ENCODE peak calls at places on chromosomes 6 and 20, in nine cellular contexts. One of them, this sample, is unnamed. For H3K36me3 and H3K9me3, the result is how much of the 10 kb centered on the place peaks cover.

GRCh38 chr6:6736753-6737654 is 148.5 kb downstream of the LY86 start:
- DNase-seq in naive thymus-derived CD4-positive, alpha-beta T cell: no peak
- DNase-seq in testis: peak
- DNase-seq in CD8-positive, alpha-beta memory T cell: no peak
- DNase-seq in heart right ventricle: peak
- DNase-seq in pancreas: no peak
- DNase-seq in SK-N-MC: no peak
- DNase-seq in hepatocyte: peak
- DNase-seq in CD8-positive, alpha-beta T cell: no peak
- DNase-seq in this sample: no peak

GRCh38 chr6:152716322-152716721 is 18.6 kb downstream of the MYCT1 start:
- DNase-seq in naive thymus-derived CD4-positive, alpha-beta T cell: no peak
- DNase-seq in testis: no peak
- DNase-seq in CD8-positive, alpha-beta memory T cell: no peak
- DNase-seq in heart right ventricle: no peak
- DNase-seq in pancreas: no peak
- DNase-seq in SK-N-MC: no peak
- DNase-seq in hepatocyte: no peak
- DNase-seq in CD8-positive, alpha-beta T cell: no peak
- DNase-seq in this sample: no peak

GRCh38 chr20:36401336-36401735 is 95.2 kb downstream of the DLGAP4 start:
- DNase-seq in naive thymus-derived CD4-positive, alpha-beta T cell: no peak
- DNase-seq in testis: no peak
- DNase-seq in CD8-positive, alpha-beta memory T cell: no peak
- DNase-seq in heart right ventricle: no peak
- DNase-seq in pancreas: no peak
- DNase-seq in SK-N-MC: no peak
- DNase-seq in hepatocyte: no peak
- DNase-seq in CD8-positive, alpha-beta T cell: no peak
- DNase-seq in this sample: no peak

GRCh38 chr6:129989396-129989795 is 29.0 kb upstream of the L3MBTL3 start:
- DNase-seq in naive thymus-derived CD4-positive, alpha-beta T cell: no peak
- DNase-seq in testis: no peak
- DNase-seq in CD8-positive, alpha-beta memory T cell: no peak
- DNase-seq in heart right ventricle: no peak
- DNase-seq in pancreas: no peak
- DNase-seq in SK-N-MC: no peak
- DNase-seq in hepatocyte: no peak
- DNase-seq in CD8-positive, alpha-beta T cell: no peak
- DNase-seq in this sample: no peak

GRCh38 chr20:57677323-57677982 is 32.4 kb downstream of the PMEPA1 start:
- DNase-seq in naive thymus-derived CD4-positive, alpha-beta T cell: no peak
- DNase-seq in testis: no peak
- DNase-seq in CD8-positive, alpha-beta memory T cell: no peak
- DNase-seq in heart right ventricle: no peak
- DNase-seq in pancreas: no peak
- DNase-seq in SK-N-MC: no peak
- DNase-seq in hepatocyte: no peak
- DNase-seq in CD8-positive, alpha-beta T cell: no peak
- DNase-seq in this sample: no peak

GRCh38 chr6:112215901-112216300 is 38.5 kb downstream of the LAMA4 start:
- DNase-seq in naive thymus-derived CD4-positive, alpha-beta T cell: no peak
- DNase-seq in testis: no peak
- DNase-seq in CD8-positive, alpha-beta memory T cell: no peak
- DNase-seq in heart right ventricle: no peak
- DNase-seq in pancreas: no peak
- DNase-seq in SK-N-MC: no peak
- DNase-seq in hepatocyte: no peak
- DNase-seq in CD8-positive, alpha-beta T cell: no peak
- DNase-seq in this sample: no peak

GRCh38 chr6:105178110-105178509 is 1.7 kb downstream of the POPDC3 start:
- DNase-seq in naive thymus-derived CD4-positive, alpha-beta T cell: no peak
- DNase-seq in testis: no peak
- DNase-seq in CD8-positive, alpha-beta memory T cell: no peak
- DNase-seq in heart right ventricle: no peak
- DNase-seq in pancreas: no peak
- DNase-seq in SK-N-MC: no peak
- DNase-seq in hepatocyte: no peak
- DNase-seq in CD8-positive, alpha-beta T cell: no peak
- DNase-seq in this sample: no peak

GRCh38 chr20:25077610-25078169 is 4.3 kb downstream of the VSX1 start:
- DNase-seq in naive thymus-derived CD4-positive, alpha-beta T cell: no peak
- DNase-seq in testis: peak
- DNase-seq in CD8-positive, alpha-beta memory T cell: no peak
- DNase-seq in heart right ventricle: no peak
- DNase-seq in pancreas: no peak
- DNase-seq in SK-N-MC: no peak
- DNase-seq in hepatocyte: no peak
- DNase-seq in CD8-positive, alpha-beta T cell: no peak
- DNase-seq in this sample: no peak

GRCh38 chr20:57006411-57007170 is 259.9 kb downstream of the BMP7 start:
- DNase-seq in naive thymus-derived CD4-positive, alpha-beta T cell: no peak
- DNase-seq in testis: no peak
- DNase-seq in CD8-positive, alpha-beta memory T cell: no peak
- DNase-seq in heart right ventricle: no peak
- DNase-seq in pancreas: no peak
- DNase-seq in SK-N-MC: no peak
- DNase-seq in hepatocyte: no peak
- DNase-seq in CD8-positive, alpha-beta T cell: no peak
- DNase-seq in this sample: no peak

GRCh38 chr6:86500035-86500434 is 437.3 kb upstream of the HTR1E start:
- DNase-seq in naive thymus-derived CD4-positive, alpha-beta T cell: no peak
- DNase-seq in testis: no peak
- DNase-seq in CD8-positive, alpha-beta memory T cell: no peak
- DNase-seq in heart right ventricle: no peak
- DNase-seq in pancreas: no peak
- DNase-seq in SK-N-MC: no peak
- DNase-seq in hepatocyte: peak
- DNase-seq in CD8-positive, alpha-beta T cell: no peak
- DNase-seq in this sample: no peak
- H3K36me3 ChIP-seq in naive thymus-derived CD4-positive, alpha-beta T cell: under half
- H3K36me3 ChIP-seq in testis: under half
- H3K36me3 ChIP-seq in CD8-positive, alpha-beta memory T cell: under half
- H3K36me3 ChIP-seq in heart right ventricle: under half
- H3K36me3 ChIP-seq in pancreas: under half
- H3K36me3 ChIP-seq in SK-N-MC: under half
- H3K36me3 ChIP-seq in hepatocyte: under half
- H3K36me3 ChIP-seq in CD8-positive, alpha-beta T cell: under half
- H3K36me3 ChIP-seq in this sample: under half

GRCh38 chr6:160221423-160221822 is 37.2 kb downstream of the SLC22A2 start:
- DNase-seq in naive thymus-derived CD4-positive, alpha-beta T cell: no peak
- DNase-seq in testis: no peak
- DNase-seq in CD8-positive, alpha-beta memory T cell: no peak
- DNase-seq in heart right ventricle: no peak
- DNase-seq in pancreas: no peak
- DNase-seq in SK-N-MC: no peak
- DNase-seq in hepatocyte: peak
- DNase-seq in CD8-positive, alpha-beta T cell: no peak
- DNase-seq in this sample: no peak
- H3K4me3 ChIP-seq in naive thymus-derived CD4-positive, alpha-beta T cell: no peak
- H3K4me3 ChIP-seq in testis: no peak
- H3K4me3 ChIP-seq in CD8-positive, alpha-beta memory T cell: no peak
- H3K4me3 ChIP-seq in heart right ventricle: no peak
- H3K4me3 ChIP-seq in pancreas: no peak
- H3K4me3 ChIP-seq in SK-N-MC: no peak
- H3K4me3 ChIP-seq in hepatocyte: no peak
- H3K4me3 ChIP-seq in CD8-positive, alpha-beta T cell: no peak
- H3K4me3 ChIP-seq in this sample: no peak

DNA sequence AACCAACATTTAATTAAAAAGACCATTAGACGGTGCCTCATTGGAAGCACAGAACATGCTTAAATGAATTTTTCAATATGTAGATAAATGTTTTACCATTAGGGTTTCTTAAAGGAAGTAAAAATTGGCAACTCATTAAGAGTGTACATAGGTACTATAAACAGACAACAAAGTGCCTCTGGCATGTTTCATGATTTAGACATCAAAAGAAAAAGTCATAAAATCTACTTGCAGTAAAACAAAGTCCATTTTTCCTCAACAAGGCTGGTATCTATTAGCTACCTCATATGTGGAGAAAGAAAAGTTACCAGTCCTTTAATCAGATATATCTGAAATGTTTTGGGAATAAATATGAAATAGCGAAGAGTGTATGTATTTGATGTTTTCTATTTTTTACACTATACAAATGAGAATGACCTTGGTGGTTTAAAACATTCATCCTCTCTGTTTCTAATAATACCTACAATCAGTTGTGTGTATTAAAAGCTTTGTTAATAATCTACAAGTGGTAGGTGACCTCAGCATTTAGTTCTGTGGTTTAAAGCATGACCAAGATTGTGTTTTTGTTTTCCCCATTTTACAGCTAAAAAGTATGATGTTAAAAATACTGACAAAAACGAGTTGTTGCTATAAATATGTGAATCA is 87.5 kb downstream of the HDGFL1 start:
- DNase-seq in naive thymus-derived CD4-positive, alpha-beta T cell: no peak
- DNase-seq in testis: no peak
- DNase-seq in CD8-positive, alpha-beta memory T cell: no peak
- DNase-seq in heart right ventricle: no peak
- DNase-seq in pancreas: no peak
- DNase-seq in SK-N-MC: no peak
- DNase-seq in hepatocyte: peak
- DNase-seq in CD8-positive, alpha-beta T cell: no peak
- DNase-seq in this sample: no peak
- H3K9me3 ChIP-seq in naive thymus-derived CD4-positive, alpha-beta T cell: under half
- H3K9me3 ChIP-seq in testis: under half
- H3K9me3 ChIP-seq in CD8-positive, alpha-beta memory T cell: under half
- H3K9me3 ChIP-seq in heart right ventricle: under half
- H3K9me3 ChIP-seq in pancreas: under half
- H3K9me3 ChIP-seq in SK-N-MC: under half
- H3K9me3 ChIP-seq in hepatocyte: under half
- H3K9me3 ChIP-seq in CD8-positive, alpha-beta T cell: under half
- H3K9me3 ChIP-seq in this sample: under half

DNA sequence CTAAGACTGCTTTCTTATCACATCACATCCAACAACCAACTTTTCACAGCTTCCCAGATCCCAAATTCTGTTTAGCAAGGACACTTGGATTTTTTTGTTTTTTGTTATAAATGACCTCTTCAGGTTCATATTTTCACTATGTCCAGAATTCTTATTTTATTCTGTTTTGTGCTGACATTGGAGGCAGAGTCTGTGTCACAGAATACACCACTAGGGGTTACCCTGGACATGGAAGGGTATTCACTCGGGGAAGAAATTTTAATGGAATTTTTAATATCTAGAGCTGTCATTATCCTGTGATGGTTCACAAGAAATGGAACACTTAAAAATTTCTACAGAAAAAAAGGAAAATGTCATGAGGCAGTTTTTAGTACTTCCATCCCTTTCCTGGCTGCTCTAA is 12.0 kb upstream of the SLC2A12 start:
- DNase-seq in naive thymus-derived CD4-positive, alpha-beta T cell: no peak
- DNase-seq in testis: no peak
- DNase-seq in CD8-positive, alpha-beta memory T cell: no peak
- DNase-seq in heart right ventricle: no peak
- DNase-seq in pancreas: no peak
- DNase-seq in SK-N-MC: no peak
- DNase-seq in hepatocyte: no peak
- DNase-seq in CD8-positive, alpha-beta T cell: no peak
- DNase-seq in this sample: no peak
- H3K36me3 ChIP-seq in naive thymus-derived CD4-positive, alpha-beta T cell: under half
- H3K36me3 ChIP-seq in testis: under half
- H3K36me3 ChIP-seq in CD8-positive, alpha-beta memory T cell: under half
- H3K36me3 ChIP-seq in heart right ventricle: under half
- H3K36me3 ChIP-seq in pancreas: under half
- H3K36me3 ChIP-seq in SK-N-MC: under half
- H3K36me3 ChIP-seq in hepatocyte: under half
- H3K36me3 ChIP-seq in CD8-positive, alpha-beta T cell: under half
- H3K36me3 ChIP-seq in this sample: under half

DNA sequence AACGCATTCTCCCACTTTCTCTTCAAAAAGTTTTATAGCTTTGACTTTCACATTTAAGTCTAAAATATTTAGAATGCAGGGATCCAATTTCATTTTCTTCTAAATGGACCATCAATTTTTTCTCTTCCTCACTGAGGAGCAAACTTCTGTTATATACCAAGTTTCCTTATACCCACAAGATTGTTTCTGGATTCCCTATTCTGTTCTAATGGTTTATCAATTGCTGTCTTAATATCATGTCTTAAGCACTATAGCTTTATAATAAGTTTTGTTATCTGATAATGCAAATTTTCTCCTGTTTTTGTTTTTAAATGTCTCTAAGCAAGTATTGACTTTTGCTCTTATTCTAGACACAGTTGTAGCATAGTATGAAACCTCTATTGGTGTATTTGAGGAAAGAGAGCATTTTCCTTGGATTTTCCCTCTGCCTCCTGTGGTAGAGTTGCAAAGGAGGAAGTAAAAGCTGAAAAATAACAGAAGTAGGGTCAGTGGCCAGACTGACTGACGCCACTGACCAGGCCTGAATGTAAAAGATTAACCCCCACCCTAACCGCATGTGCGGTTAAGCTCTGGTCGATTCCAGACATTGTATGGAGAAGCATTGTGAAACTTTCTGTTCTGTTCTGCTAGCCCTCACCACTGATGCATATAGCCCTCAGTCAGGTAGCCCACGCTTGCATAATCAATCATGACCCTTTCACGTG is 40.3 kb downstream of the GPX5 start:
- DNase-seq in naive thymus-derived CD4-positive, alpha-beta T cell: no peak
- DNase-seq in testis: no peak
- DNase-seq in CD8-positive, alpha-beta memory T cell: no peak
- DNase-seq in heart right ventricle: no peak
- DNase-seq in pancreas: no peak
- DNase-seq in SK-N-MC: no peak
- DNase-seq in hepatocyte: peak
- DNase-seq in CD8-positive, alpha-beta T cell: no peak
- DNase-seq in this sample: no peak
- H3K4me3 ChIP-seq in naive thymus-derived CD4-positive, alpha-beta T cell: no peak
- H3K4me3 ChIP-seq in testis: no peak
- H3K4me3 ChIP-seq in CD8-positive, alpha-beta memory T cell: no peak
- H3K4me3 ChIP-seq in heart right ventricle: no peak
- H3K4me3 ChIP-seq in pancreas: no peak
- H3K4me3 ChIP-seq in SK-N-MC: no peak
- H3K4me3 ChIP-seq in hepatocyte: no peak
- H3K4me3 ChIP-seq in CD8-positive, alpha-beta T cell: no peak
- H3K4me3 ChIP-seq in this sample: no peak

GRCh38 chr6:27280064-27280539 is 32.0 kb downstream of the POM121L2 start:
- DNase-seq in naive thymus-derived CD4-positive, alpha-beta T cell: no peak
- DNase-seq in testis: no peak
- DNase-seq in CD8-positive, alpha-beta memory T cell: no peak
- DNase-seq in heart right ventricle: no peak
- DNase-seq in pancreas: no peak
- DNase-seq in SK-N-MC: no peak
- DNase-seq in hepatocyte: peak
- DNase-seq in CD8-positive, alpha-beta T cell: no peak
- DNase-seq in this sample: peak
- H3K9me3 ChIP-seq in naive thymus-derived CD4-positive, alpha-beta T cell: under half
- H3K9me3 ChIP-seq in testis: under half
- H3K9me3 ChIP-seq in CD8-positive, alpha-beta memory T cell: under half
- H3K9me3 ChIP-seq in heart right ventricle: under half
- H3K9me3 ChIP-seq in pancreas: under half
- H3K9me3 ChIP-seq in SK-N-MC: under half
- H3K9me3 ChIP-seq in hepatocyte: under half
- H3K9me3 ChIP-seq in CD8-positive, alpha-beta T cell: under half
- H3K9me3 ChIP-seq in this sample: under half

GRCh38 chr6:82712826-82713225 is 349.2 kb downstream of the TPBG start:
- DNase-seq in naive thymus-derived CD4-positive, alpha-beta T cell: no peak
- DNase-seq in testis: no peak
- DNase-seq in CD8-positive, alpha-beta memory T cell: no peak
- DNase-seq in heart right ventricle: no peak
- DNase-seq in pancreas: no peak
- DNase-seq in SK-N-MC: no peak
- DNase-seq in hepatocyte: no peak
- DNase-seq in CD8-positive, alpha-beta T cell: no peak
- DNase-seq in this sample: no peak
- H3K36me3 ChIP-seq in naive thymus-derived CD4-positive, alpha-beta T cell: under half
- H3K36me3 ChIP-seq in testis: under half
- H3K36me3 ChIP-seq in CD8-positive, alpha-beta memory T cell: under half
- H3K36me3 ChIP-seq in heart right ventricle: under half
- H3K36me3 ChIP-seq in pancreas: under half
- H3K36me3 ChIP-seq in SK-N-MC: under half
- H3K36me3 ChIP-seq in hepatocyte: under half
- H3K36me3 ChIP-seq in CD8-positive, alpha-beta T cell: under half
- H3K36me3 ChIP-seq in this sample: under half

GRCh38 chr20:22582960-22583772 is 1.2 kb downstream of the FOXA2 start:
- DNase-seq in naive thymus-derived CD4-positive, alpha-beta T cell: no peak
- DNase-seq in testis: no peak
- DNase-seq in CD8-positive, alpha-beta memory T cell: no peak
- DNase-seq in heart right ventricle: no peak
- DNase-seq in pancreas: peak
- DNase-seq in SK-N-MC: no peak
- DNase-seq in hepatocyte: peak
- DNase-seq in CD8-positive, alpha-beta T cell: no peak
- DNase-seq in this sample: no peak
- H3K4me3 ChIP-seq in naive thymus-derived CD4-positive, alpha-beta T cell: no peak
- H3K4me3 ChIP-seq in testis: no peak
- H3K4me3 ChIP-seq in CD8-positive, alpha-beta memory T cell: no peak
- H3K4me3 ChIP-seq in heart right ventricle: peak
- H3K4me3 ChIP-seq in pancreas: peak
- H3K4me3 ChIP-seq in SK-N-MC: no peak
- H3K4me3 ChIP-seq in hepatocyte: peak
- H3K4me3 ChIP-seq in CD8-positive, alpha-beta T cell: no peak
- H3K4me3 ChIP-seq in this sample: no peak

This sample was measured in HAP-1.